ENCODE peak calls at places on chromosomes 2 and 18, in six cellular contexts. E, R, M, J, P and I are unnamed samples.

GRCh38 chr2:75074708-75075107 is 116.3 kb downstream of the POLE4 start:
- DNase-seq in J (no peak), M (no peak), R (no peak), E (no peak), P (no peak), I (no peak)

GRCh38 chr2:132923787-132924186 is 253.8 kb upstream of the LYPD1 start:
- DNase-seq in P (no peak), E (no peak), M (no peak), J (no peak), R (no peak), I (no peak)

GRCh38 chr2:8985561-8986326 is 17.7 kb downstream of the MBOAT2 start:
- DNase-seq in R (no peak), M (no peak), P (no peak), J (no peak), E (no peak), I (no peak)

GRCh38 chr2:144914622-144915230 is 394.8 kb upstream of the ZEB2 start:
- DNase-seq in M (no peak), J (no peak), R (no peak), E (no peak), P (no peak), I (no peak)

GRCh38 chr2:138689705-138690104 is 90.5 kb downstream of the NXPH2 start:
- DNase-seq in P (no peak), J (no peak), M (no peak), E (no peak), R (no peak), I (peak; percentile 55)

GRCh38 chr2:192070099-192070498 is 124.6 kb downstream of the TMEFF2 start:
- DNase-seq in J (no peak), M (no peak), P (no peak), R (no peak), E (no peak), I (no peak)

GRCh38 chr2:97670471-97670870 is 958 bp downstream of the C2orf92 start:
- DNase-seq in M (no peak), P (no peak), R (no peak), E (no peak), J (no peak), I (no peak)

GRCh38 chr2:138507267-138507666 is 5.7 kb downstream of the SPOPL start:
- DNase-seq in P (no peak), M (no peak), E (no peak), R (no peak), J (no peak), I (no peak)

GRCh38 chr2:202127793-202128215 is 54.7 kb downstream of the KIAA2012 start:
- DNase-seq in R (no peak), M (no peak), P (no peak), J (no peak), E (no peak), I (no peak)

GRCh38 chr18:56314396-56314795 is 324.0 kb downstream of the TXNL1 start:
- DNase-seq in R (no peak), M (no peak), P (no peak), E (no peak), J (no peak), I (no peak)

GRCh38 chr18:65435529-65435928 is 315.3 kb upstream of the CDH7 start:
- DNase-seq in P (no peak), R (no peak), E (no peak), M (no peak), J (no peak), I (no peak)

GRCh38 chr18:65436430-65436829 is 314.4 kb upstream of the CDH7 start:
- DNase-seq in P (no peak), J (no peak), R (no peak), M (no peak), E (no peak), I (no peak)

DNA sequence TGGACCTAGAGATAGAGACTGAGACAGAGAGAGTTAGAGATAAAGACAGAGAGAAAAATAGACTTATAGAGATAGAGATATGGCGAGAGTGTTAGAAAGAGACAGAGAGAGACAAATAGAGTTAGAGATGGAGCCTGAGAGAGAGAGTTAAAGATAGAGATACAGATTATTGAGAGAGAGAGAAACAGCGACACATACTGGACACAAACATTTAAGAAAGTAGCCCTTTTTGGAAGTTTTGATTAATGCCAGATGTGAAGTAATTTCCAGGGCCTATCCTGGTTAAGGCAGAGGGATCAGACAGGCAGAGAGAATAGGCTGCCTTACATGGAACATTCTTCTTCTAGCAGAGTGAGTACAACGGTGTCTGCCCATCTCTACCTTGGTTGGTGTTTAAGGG is 311.6 kb upstream of the CDH7 start:
- DNase-seq in P (no peak), J (no peak), E (no peak), M (no peak), R (no peak), I (no peak)
- TF ChIP-seq CTCF in P (no peak), J (no peak), E (no peak), M (no peak), R (no peak), I (no peak)

DNA sequence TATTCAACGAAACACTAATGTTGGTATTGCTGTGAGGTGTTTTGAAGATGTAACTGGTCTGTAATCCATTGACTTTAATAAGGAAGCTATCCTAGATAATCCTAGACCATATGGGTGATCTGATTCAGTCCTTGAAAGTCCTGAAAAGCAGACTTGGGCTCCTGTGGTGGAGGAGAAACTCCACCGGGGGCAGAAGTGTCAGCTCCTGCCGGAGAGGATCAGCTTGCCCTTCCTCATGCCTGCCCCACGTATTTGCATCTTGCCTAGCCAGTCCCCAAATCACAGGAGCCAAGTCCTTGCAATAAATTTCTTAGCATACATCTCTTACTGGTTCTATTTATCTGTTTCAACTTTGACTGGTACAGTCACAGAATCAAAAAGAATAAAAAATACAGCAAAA is 144.2 kb upstream of the DLGAP1 start:
- DNase-seq in P (no peak), J (no peak), R (no peak), E (peak; percentile 9), M (no peak), I (no peak)
- TF ChIP-seq CTCF in P (no peak), J (no peak), R (no peak), E (no peak), M (no peak), I (no peak)

DNA sequence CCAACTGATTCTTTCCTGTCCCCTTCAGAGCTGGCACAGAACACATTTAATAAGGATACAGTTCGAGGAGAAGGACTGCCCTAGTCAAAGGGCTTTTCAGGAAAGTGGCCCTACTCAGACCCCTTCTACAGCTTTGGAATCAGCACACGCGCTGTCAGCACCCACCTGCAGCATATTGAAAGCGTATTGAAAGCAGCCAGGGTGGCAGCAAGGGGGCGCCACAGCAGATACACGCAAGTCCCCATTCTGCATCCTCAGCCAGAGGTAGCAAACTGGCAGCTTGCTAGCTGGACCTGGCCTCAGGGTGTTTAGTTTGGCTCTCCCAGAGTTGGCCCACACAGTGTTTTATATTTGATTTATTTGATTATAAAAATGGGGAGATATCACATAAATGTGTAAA is 101.0 kb upstream of the NT5C1B start:
- DNase-seq in E (peak; percentile 39), J (no peak), P (no peak), M (no peak), R (no peak), I (peak; percentile 8)
- TF ChIP-seq CTCF in E (peak; percentile 64), J (no peak), P (no peak), M (no peak), R (no peak), I (no peak)

GRCh38 chr2:14634223-14634884 is 1.8 kb downstream of the LRATD1 start:
- DNase-seq in J (peak; percentile 70), R (peak; percentile 79), E (peak; percentile 90), M (peak; percentile 88), P (peak; percentile 84), I (peak; percentile 42)
- TF ChIP-seq CTCF in J (peak; percentile 61), R (peak; percentile 22), E (peak; percentile 60), M (peak; percentile 78), P (peak; percentile 84), I (peak; percentile 23)

DNA sequence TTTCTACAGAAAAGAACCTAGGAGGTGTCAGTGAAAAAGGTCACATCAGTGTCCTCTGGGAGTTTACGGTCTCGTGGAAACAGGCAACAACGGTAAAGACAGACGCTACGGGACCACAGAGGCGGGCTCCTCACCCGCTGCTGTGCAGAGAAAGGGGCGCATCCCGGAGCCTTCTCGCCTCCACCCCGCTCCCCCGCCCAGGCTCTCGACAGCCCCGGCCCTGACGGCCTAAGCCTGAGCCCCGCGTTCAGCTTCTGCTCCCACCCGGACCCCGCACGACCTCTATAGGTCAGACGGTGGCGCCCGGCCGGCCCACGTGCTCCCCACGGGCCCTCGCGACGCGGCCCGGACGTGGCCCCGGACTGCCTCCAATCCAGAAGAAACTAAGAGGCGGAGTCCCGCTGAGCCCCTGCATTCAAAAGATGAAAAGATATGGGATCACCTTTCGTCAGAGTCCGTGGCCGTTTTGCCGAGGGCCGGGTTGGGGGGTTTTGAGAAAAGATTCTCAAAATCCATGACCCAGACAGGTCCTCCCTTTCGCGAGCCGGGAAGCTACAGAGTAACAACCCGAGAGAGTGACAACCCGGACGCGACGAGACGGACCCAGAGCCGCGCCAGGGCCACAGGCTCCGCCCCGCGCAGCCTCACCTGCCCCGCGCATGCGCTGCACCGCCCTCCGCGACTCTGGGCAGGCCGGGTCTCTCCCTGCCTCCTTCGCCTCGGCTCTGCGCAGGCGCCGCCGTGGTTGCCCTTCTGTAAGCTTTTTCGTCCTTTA is at the start of gene ZC3H8:
- DNase-seq in E (peak; percentile 96), J (peak; percentile 89), P (peak; percentile 99), M (peak; percentile 94), R (peak; percentile 97), I (peak; percentile 96)
- TF ChIP-seq CTCF in E (no peak), J (no peak), P (no peak), M (no peak), R (no peak), I (no peak)

GRCh38 chr2:112481050-112481527 is 867 bp upstream of the TTL start:
- DNase-seq in P (peak; percentile 89), J (peak; percentile 85), R (peak; percentile 83), M (peak; percentile 79), E (peak; percentile 85), I (peak; percentile 90)

GRCh38 chr2:112482309-112483046 is 522 bp downstream of the TTL start:
- DNase-seq in J (no peak), M (no peak), P (peak; percentile 70), E (peak; percentile 35), R (peak; percentile 42), I (peak; percentile 42)

GRCh38 chr2:112481528-112482228 is at the start of gene TTL:
- DNase-seq in J (peak; percentile 62), P (peak; percentile 77), E (peak; percentile 59), R (peak; percentile 84), M (peak; percentile 62), I (peak; percentile 80)

GRCh38 chr2:112483047-112483473 is 1.1 kb downstream of the TTL start:
- DNase-seq in R (no peak), E (peak; percentile 17), J (no peak), M (no peak), P (peak; percentile 55), I (peak; percentile 10)

GRCh38 chr2:112480540-112481049 is 1.4 kb upstream of the TTL start:
- DNase-seq in E (no peak), J (no peak), M (no peak), R (no peak), P (no peak), I (peak; percentile 27)
- TF ChIP-seq CTCF in E (no peak), J (no peak), M (no peak), R (no peak), P (no peak), I (no peak)

GRCh38 chr2:112985090-112985489 is 7.3 kb downstream of the IL36G start:
- DNase-seq in R (no peak), M (no peak), E (no peak), P (no peak), J (no peak), I (peak; percentile 68)
- TF ChIP-seq CTCF in R (no peak), M (no peak), E (no peak), P (no peak), J (no peak), I (no peak)